ENCODE peak calls at places on chromosomes 16 and 17, in four cellular contexts. I, W, M and J are unnamed samples.

GRCh38 chr17:53570731-53571130 is 252.0 kb upstream of the KIF2B start:
- DNase-seq in I (no peak), W (no peak), M (no peak), J (no peak)

GRCh38 chr17:77966476-77966875 is 8.0 kb downstream of the TNRC6C start:
- DNase-seq in I (no peak), W (no peak), M (no peak), J (no peak)

GRCh38 chr16:72240949-72241348 is 69.0 kb upstream of the PMFBP1 start:
- DNase-seq in I (no peak), W (no peak), M (no peak), J (no peak)

GRCh38 chr16:69725480-69726312 is 664 bp downstream of the NQO1 start:
- DNase-seq in I (no peak), W (no peak), M (no peak), J (no peak)

GRCh38 chr16:88315543-88316105 is 67.1 kb upstream of the ZNF469 start:
- DNase-seq in I (peak), W (no peak), M (no peak), J (peak)

GRCh38 chr17:55296171-55296695 is 31.5 kb downstream of the HLF start:
- DNase-seq in I (no peak), W (no peak), M (no peak), J (no peak)

GRCh38 chr16:23960081-23960499 is 124.3 kb downstream of the PRKCB start:
- DNase-seq in I (no peak), W (no peak), M (no peak), J (no peak)

GRCh38 chr17:55726440-55726839 is 3.8 kb upstream of the TMEM100 start:
- DNase-seq in I (peak), W (peak), M (no peak), J (no peak)

GRCh38 chr17:80827646-80828643 is 163.7 kb upstream of the CHMP6 start:
- DNase-seq in I (peak), W (no peak), M (no peak), J (peak)

DNA sequence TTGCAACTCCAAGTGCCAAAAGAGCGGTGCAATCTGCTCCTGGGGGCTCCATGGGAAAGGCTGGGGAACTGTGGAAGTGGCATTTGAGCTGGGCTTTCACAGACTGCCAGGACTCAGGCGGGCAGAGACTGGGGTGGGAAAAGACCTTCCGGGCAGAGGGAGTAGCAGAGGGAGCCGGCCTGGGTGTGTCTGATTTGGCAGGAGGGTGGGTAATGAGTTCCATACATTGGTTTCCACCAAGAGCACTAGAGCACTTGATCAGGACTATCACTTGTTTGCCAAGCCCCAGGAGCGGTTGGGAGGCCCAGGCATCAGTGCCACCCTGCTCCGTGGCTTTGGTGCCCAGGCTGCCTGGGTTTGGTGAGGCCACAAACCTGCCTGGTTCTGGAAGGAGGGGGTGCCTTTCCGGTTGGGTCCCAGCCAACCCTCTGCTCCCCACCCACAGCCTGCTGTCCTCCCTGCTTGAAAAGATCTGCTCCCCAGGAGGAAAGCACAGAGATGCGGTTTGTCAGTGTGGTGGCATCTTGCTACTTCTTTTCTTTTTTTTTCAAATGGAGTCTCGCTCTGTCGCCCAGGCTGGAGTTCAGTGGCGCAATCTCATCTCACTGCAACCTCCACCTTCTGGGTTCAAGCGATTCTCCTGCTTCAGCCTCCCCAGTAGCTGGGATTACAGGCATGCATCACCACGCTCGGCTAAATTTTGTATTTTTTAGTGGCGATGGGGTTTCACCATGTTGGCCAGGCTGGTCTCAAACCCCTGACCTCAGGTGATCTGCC is 3.5 kb upstream of the TRIM47 start:
- DNase-seq in I (no peak), W (no peak), M (no peak), J (no peak)
- H3K9ac ChIP-seq in I (no peak), W (no peak), M (no peak), J (no peak)

GRCh38 chr16:3454631-3455147 is 11.2 kb downstream of the NAA60 start:
- DNase-seq in I (no peak), W (no peak), M (no peak), J (no peak)

GRCh38 chr16:3458278-3458851 is 14.9 kb downstream of the NAA60 start:
- DNase-seq in I (peak), W (peak), M (peak), J (peak)

GRCh38 chr16:3457434-3458252 is 14.2 kb downstream of the NAA60 start:
- DNase-seq in I (peak), W (peak), M (peak), J (peak)

GRCh38 chr16:3454093-3454492 is 10.6 kb downstream of the NAA60 start:
- DNase-seq in I (no peak), W (peak), M (no peak), J (peak)

DNA sequence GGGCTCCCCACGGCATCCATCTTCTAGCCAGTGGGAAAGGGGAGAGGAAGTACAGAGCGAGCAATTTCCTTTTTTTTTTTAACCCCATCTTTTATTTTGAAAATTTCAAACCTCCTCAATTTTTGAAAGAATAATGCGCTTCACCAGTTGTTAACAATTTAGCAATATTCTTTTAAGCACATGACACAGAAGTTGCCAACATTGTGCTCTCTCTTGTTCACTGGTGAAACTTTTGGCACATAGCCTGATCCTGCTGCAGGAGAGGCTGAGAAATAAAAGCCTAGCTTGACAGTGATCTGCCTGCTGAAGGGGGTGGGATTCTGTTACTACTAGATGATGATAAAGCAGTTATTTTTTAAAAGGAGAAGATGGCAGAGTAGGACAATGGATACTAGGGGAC is 12.9 kb downstream of the NAA60 start:
- DNase-seq in I (no peak), W (no peak), M (no peak), J (no peak)
- H3K9ac ChIP-seq in I (no peak), W (no peak), M (no peak), J (no peak)

GRCh38 chr16:20409398-20410152 is at the start of gene ACSM5:
- DNase-seq in I (no peak), W (no peak), M (no peak), J (peak)
- H3K9ac ChIP-seq in I (peak), W (no peak), M (no peak), J (no peak)

DNA sequence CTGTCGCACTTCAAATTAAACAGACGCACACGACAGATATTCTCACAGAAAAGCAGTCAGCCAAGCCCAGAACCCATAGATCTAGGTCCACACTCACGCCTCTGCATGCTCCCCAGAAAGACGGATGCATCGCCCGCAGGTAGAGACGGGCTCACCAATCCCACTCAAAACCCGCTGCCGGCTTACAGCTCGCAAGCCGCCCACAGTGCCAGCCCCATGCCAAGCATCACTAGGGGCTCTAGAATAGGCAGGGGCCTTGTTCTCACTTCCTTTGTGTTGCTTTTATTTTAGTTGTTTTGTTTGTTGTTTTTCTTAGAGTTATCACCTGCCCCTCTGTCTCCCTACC is 336 bp upstream of the BMERB1 start:
- DNase-seq in I (no peak), W (no peak), M (no peak), J (no peak)
- H3K9ac ChIP-seq in I (peak), W (no peak), M (no peak), J (no peak)

DNA sequence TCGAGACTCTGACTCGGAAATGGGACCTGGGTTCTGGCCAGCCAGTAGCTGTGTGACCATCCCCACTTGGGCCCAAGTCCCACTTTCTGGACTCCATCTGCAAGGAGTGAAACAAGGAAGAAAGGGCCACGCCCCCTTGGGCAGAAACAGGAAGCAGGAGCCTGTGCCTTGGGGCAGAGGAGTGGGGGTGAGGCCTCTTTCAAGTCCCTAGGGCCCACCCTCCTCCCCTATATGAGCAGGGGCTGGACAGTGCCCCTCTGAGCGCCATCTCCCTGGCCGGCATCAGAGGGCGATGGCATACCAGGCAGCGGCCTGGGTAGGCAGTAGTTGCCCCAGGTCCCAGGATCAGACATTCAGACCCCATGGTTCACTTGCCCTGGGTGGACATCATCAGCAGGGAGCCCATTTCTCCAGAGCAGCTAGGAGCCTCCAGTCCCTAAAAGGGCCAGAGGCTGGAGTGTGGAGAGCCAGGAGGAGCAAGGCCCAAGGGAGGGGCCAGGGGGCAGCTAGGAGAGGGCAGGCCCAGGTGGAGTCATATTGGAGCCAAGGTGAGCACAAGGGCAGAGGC is 7.1 kb downstream of the BCAR1 start:
- DNase-seq in I (peak), W (no peak), M (no peak), J (no peak)
- H3K9ac ChIP-seq in I (peak), W (peak), M (peak), J (peak)

GRCh38 chr16:89511352-89511751 is 3.1 kb downstream of the SPG7 start:
- DNase-seq in I (no peak), W (no peak), M (no peak), J (no peak)
- H3K9ac ChIP-seq in I (no peak), W (no peak), M (no peak), J (no peak)